ENCODE peak calls at places on chromosomes 16 and 17, in eight cellular contexts. O, G, Y, X, W, I, K and E are unnamed samples.

GRCh38 chr17:10099051-10099571 is 99.3 kb downstream of the GAS7 start:
- DNase-seq in X (no peak), K (no peak), G (no peak), O (no peak), I (no peak), W (peak; percentile 87), Y (no peak), E (no peak)

GRCh38 chr17:13931111-13931526 is 138.2 kb upstream of the COX10 start:
- DNase-seq in W (peak; percentile 45), I (no peak), K (no peak), O (no peak), G (no peak), X (no peak), Y (no peak), E (peak; percentile 31)

GRCh38 chr17:70310251-70310672 is 140.9 kb downstream of the KCNJ2 start:
- DNase-seq in W (no peak), K (no peak), G (no peak), O (no peak), X (no peak), Y (no peak), I (no peak), E (no peak)

GRCh38 chr16:1040346-1040745 is 32.2 kb upstream of the SSTR5 start:
- DNase-seq in Y (no peak), W (no peak), K (no peak), I (no peak), O (no peak), G (no peak), X (no peak), E (no peak)

GRCh38 chr16:18846416-18846815 is 45.1 kb upstream of the ARL6IP1 start:
- DNase-seq in O (no peak), G (no peak), I (no peak), W (no peak), Y (no peak), X (no peak), K (no peak), E (no peak)

GRCh38 chr17:31424944-31425582 is 33.6 kb downstream of the RAB11FIP4 start:
- DNase-seq in I (no peak), W (peak; percentile 66), K (no peak), X (no peak), Y (peak; percentile 62), O (no peak), G (peak; percentile 50), E (no peak)

GRCh38 chr17:9658593-9659211 is 13.4 kb downstream of the USP43 start:
- DNase-seq in O (no peak), I (no peak), K (no peak), W (no peak), Y (no peak), G (no peak), X (no peak), E (no peak)

GRCh38 chr17:1493291-1493980 is 950 bp upstream of the MYO1C start:
- DNase-seq in K (no peak), O (no peak), G (no peak), Y (no peak), X (no peak), W (no peak), I (no peak), E (no peak)

GRCh38 chr17:31008374-31009035 is 37.7 kb downstream of the RNF135 start:
- DNase-seq in G (peak; percentile 48), X (peak; percentile 68), O (no peak), W (peak; percentile 66), Y (peak; percentile 84), K (peak; percentile 57), I (peak; percentile 31), E (peak; percentile 68)

GRCh38 chr17:17993366-17993765 is 20.7 kb downstream of the DRC3 start:
- DNase-seq in K (no peak), Y (no peak), O (no peak), W (no peak), X (no peak), G (no peak), I (no peak), E (no peak)